ENCODE peak calls at places on chromosomes 12 and 14, in seven cellular contexts. V is B cell; Y is nephron progenitor cell; A is T-helper 1 cell; F is activated CD8-positive, alpha-beta memory T cell treated with anti-CD3 and anti-CD28 coated beads for 24 hours; B is astrocyte of the spinal cord; U is ELR. H is an unnamed sample.

GRCh38 chr12:132510111-132510724 is 20.3 kb downstream of the FBRSL1 start:
- DNase-seq in Y (no peak), V (no peak), F (no peak), A (no peak), U (no peak), B (no peak), H (no peak)

GRCh38 chr14:69039287-69039628 is 60.2 kb upstream of the ACTN1 start:
- DNase-seq in Y (no peak), B (peak), F (no peak), U (peak), V (no peak), A (no peak), H (no peak)

GRCh38 chr14:101056446-101056845 is 152.9 kb upstream of the RTL1 start:
- DNase-seq in V (no peak), B (no peak), Y (no peak), F (no peak), U (no peak), A (no peak), H (no peak)

GRCh38 chr14:67487937-67488893 is at the start of gene TMEM229B:
- DNase-seq in U (peak), V (peak), F (peak), A (peak), B (peak), Y (no peak), H (peak)

GRCh38 chr12:46794593-46795190 is 31.1 kb downstream of the SLC38A4 start:
- DNase-seq in U (no peak), Y (no peak), B (no peak), F (no peak), V (no peak), A (no peak), H (no peak)

GRCh38 chr12:9041321-9041720 is 52.0 kb downstream of the KLRG1 start:
- DNase-seq in B (peak), F (no peak), V (no peak), A (no peak), Y (no peak), U (no peak), H (no peak)

GRCh38 chr14:102516531-102517411 is 7.2 kb upstream of the ANKRD9 start:
- DNase-seq in Y (peak), V (peak), A (no peak), B (peak), F (peak), U (peak), H (peak)

GRCh38 chr12:92272301-92272964 is 126.8 kb upstream of the BTG1 start:
- DNase-seq in Y (no peak), F (no peak), A (no peak), V (no peak), U (no peak), B (no peak), H (no peak)

GRCh38 chr12:64571346-64571745 is 38.9 kb upstream of the RASSF3 start:
- DNase-seq in A (no peak), F (no peak), Y (no peak), U (no peak), V (no peak), B (no peak), H (no peak)

GRCh38 chr12:82650627-82651337 is 35.9 kb upstream of the TMTC2 start:
- DNase-seq in F (no peak), V (no peak), A (no peak), U (peak), B (peak), Y (no peak), H (no peak)

GRCh38 chr12:6373022-6373787 is 2.2 kb downstream of the SCNN1A start:
- DNase-seq in Y (no peak), V (no peak), F (no peak), A (no peak), U (no peak), B (no peak), H (no peak)

GRCh38 chr12:50765325-50765911 is 1.5 kb downstream of the ATF1 start:
- DNase-seq in V (peak), B (peak), Y (peak), U (peak), A (peak), F (no peak), H (peak)

GRCh38 chr12:70603044-70603443 is 34.2 kb downstream of the PTPRB start:
- DNase-seq in B (no peak), V (no peak), Y (no peak), A (no peak), F (no peak), U (peak), H (no peak)

GRCh38 chr12:18580286-18580685 is 157.5 kb downstream of the PLCZ1 start:
- DNase-seq in F (no peak), V (no peak), Y (no peak), U (no peak), A (no peak), B (no peak), H (no peak)

GRCh38 chr14:104135121-104135903 is 3.1 kb upstream of the KIF26A start:
- DNase-seq in U (peak), B (no peak), V (no peak), Y (peak), F (no peak), A (peak), H (no peak)

GRCh38 chr14:76456200-76456599 is 80.3 kb downstream of the ESRRB start:
- DNase-seq in B (no peak), A (no peak), V (no peak), U (peak), Y (peak), F (no peak), H (peak)

GRCh38 chr14:101408077-101408831 is 153.0 kb upstream of the DIO3 start:
- DNase-seq in A (no peak), Y (no peak), F (no peak), V (no peak), B (peak), U (peak), H (no peak)

GRCh38 chr12:81078469-81079196 is 754 bp downstream of the ACSS3 start:
- DNase-seq in A (no peak), V (no peak), Y (peak), B (peak), F (no peak), U (peak), H (no peak)

GRCh38 chr12:120703311-120703942 is 6.8 kb upstream of the UNC119B start:
- DNase-seq in V (no peak), A (no peak), F (no peak), B (no peak), U (no peak), Y (no peak), H (no peak)

GRCh38 chr12:76919388-76920181 is 40.8 kb upstream of the CSRP2 start:
- DNase-seq in U (no peak), B (no peak), A (no peak), V (no peak), F (no peak), Y (no peak), H (no peak)

GRCh38 chr12:91565246-91565645 is 382.6 kb upstream of the DCN start:
- DNase-seq in B (peak), U (no peak), V (no peak), Y (no peak), A (no peak), F (no peak), H (no peak)

GRCh38 chr12:9943244-9943643 is 11.1 kb upstream of the CLEC2A start:
- DNase-seq in A (no peak), F (no peak), U (no peak), B (no peak), V (peak), Y (peak), H (no peak)

GRCh38 chr14:34180428-34180827 is 229.6 kb upstream of the EGLN3 start:
- DNase-seq in B (no peak), U (no peak), V (no peak), F (no peak), Y (no peak), A (no peak), H (no peak)

GRCh38 chr12:130031571-130032189 is 127.9 kb upstream of the TMEM132D start:
- DNase-seq in V (peak), U (peak), Y (peak), A (no peak), F (peak), B (peak), H (peak)

GRCh38 chr12:75666980-75667359 is 155.6 kb upstream of the KRR1 start:
- DNase-seq in U (peak), V (no peak), A (no peak), Y (no peak), B (peak), F (no peak), H (no peak)

GRCh38 chr12:1837541-1838206 is 17.3 kb downstream of the LRTM2 start:
- DNase-seq in F (no peak), V (no peak), Y (peak), B (peak), U (peak), A (no peak), H (no peak)

H was measured in GM19239.